ENCODE peak calls at places on chromosomes 2 and 18, in nine cellular contexts. P is NCI-H2081; Q is HEK293T; N is activated T-helper 9 cell treated with anti-CD3 and anti-CD28 coated beads, Interleukin-2, amount 50 U/mL, for 16 hours; Y is uterus; H is EL; W is CD8-positive, alpha-beta memory T cell; D is omental fat pad; U is cardiac muscle cell. B is an unnamed sample.
A peak's percentile ranks its signal among the peaks of the same experiment; 100 is the strongest.

GRCh38 chr2:160087854-160088745 is 25.7 kb upstream of the PLA2R1 start:
- DNase-seq in P (no peak), Q (peak; percentile 23), N (no peak), Y (no peak), H (peak; percentile 43), W (no peak), D (no peak), U (no peak), B (no peak)

GRCh38 chr18:37494406-37494805 is 71.2 kb downstream of the CELF4 start:
- DNase-seq in P (no peak), Q (no peak), N (no peak), Y (no peak), H (no peak), W (no peak), D (no peak), U (no peak), B (no peak)

GRCh38 chr2:208256192-208256782 is 1.4 kb upstream of the IDH1 start:
- DNase-seq in P (no peak), Q (no peak), N (no peak), Y (no peak), H (no peak), W (no peak), D (no peak), U (peak; percentile 28), B (no peak)

GRCh38 chr2:59167514-59167913 is 926.4 kb upstream of the FANCL start:
- DNase-seq in P (peak; percentile 90), Q (no peak), N (no peak), Y (no peak), H (no peak), W (no peak), D (no peak), U (no peak), B (no peak)

GRCh38 chr2:121074322-121074932 is 210.6 kb downstream of the TFCP2L1 start:
- DNase-seq in P (no peak), Q (no peak), N (no peak), Y (no peak), H (no peak), W (no peak), D (no peak), U (peak; percentile 28), B (no peak)

GRCh38 chr2:30798536-30798991 is 8.7 kb downstream of the CAPN13 start:
- DNase-seq in P (peak; percentile 24), Q (no peak), N (no peak), Y (no peak), H (no peak), W (no peak), D (no peak), U (no peak), B (no peak)

GRCh38 chr2:172103471-172104292 is 982 bp upstream of the DLX2 start:
- DNase-seq in P (peak; percentile 84), Q (peak; percentile 82), N (peak; percentile 57), Y (peak; percentile 48), H (peak; percentile 87), W (peak; percentile 68), D (peak; percentile 70), U (peak; percentile 89), B (peak; percentile 89)

GRCh38 chr18:11985532-11985931 is 4.2 kb downstream of the IMPA2 start:
- DNase-seq in P (no peak), Q (no peak), N (no peak), Y (no peak), H (no peak), W (no peak), D (no peak), U (no peak), B (no peak)

GRCh38 chr2:196279496-196279895 is 108.1 kb upstream of the STK17B start:
- DNase-seq in P (no peak), Q (no peak), N (no peak), Y (no peak), H (peak; percentile 56), W (no peak), D (no peak), U (no peak), B (no peak)

GRCh38 chr2:9201185-9201891 is 5.3 kb upstream of the ASAP2 start:
- DNase-seq in P (no peak), Q (no peak), N (no peak), Y (no peak), H (peak; percentile 74), W (no peak), D (no peak), U (peak; percentile 55), B (no peak)

GRCh38 chr2:170012773-170013172 is 165.2 kb upstream of the MYO3B start:
- DNase-seq in P (no peak), Q (no peak), N (no peak), Y (no peak), H (no peak), W (no peak), D (no peak), U (no peak), B (no peak)

GRCh38 chr2:98122524-98122923 is 35.6 kb downstream of the VWA3B start:
- DNase-seq in P (no peak), Q (no peak), N (no peak), Y (no peak), H (no peak), W (no peak), D (no peak), U (no peak), B (no peak)

GRCh38 chr2:159124441-159124911 is 156.0 kb downstream of the TANC1 start:
- DNase-seq in P (no peak), Q (peak; percentile 34), N (no peak), Y (no peak), H (peak; percentile 92), W (no peak), D (no peak), U (no peak), B (no peak)

GRCh38 chr2:126307740-126308139 is 348.2 kb upstream of the GYPC start:
- DNase-seq in P (no peak), Q (no peak), N (no peak), Y (no peak), H (no peak), W (no peak), D (no peak), U (no peak), B (no peak)

GRCh38 chr18:58168221-58168620 is 124.2 kb downstream of the NEDD4L start:
- DNase-seq in P (no peak), Q (no peak), N (no peak), Y (no peak), H (no peak), W (no peak), D (no peak), U (no peak), B (no peak)

GRCh38 chr18:9101730-9102390 is 639 bp upstream of the NDUFV2 start:
- DNase-seq in P (peak; percentile 59), Q (no peak), N (no peak), Y (no peak), H (peak; percentile 80), W (peak; percentile 56), D (no peak), U (no peak), B (no peak)

GRCh38 chr18:37563810-37564511 is 1.6 kb downstream of the CELF4 start:
- DNase-seq in P (no peak), Q (no peak), N (no peak), Y (no peak), H (no peak), W (no peak), D (no peak), U (no peak), B (no peak)